ENCODE peak calls at places on chromosomes 7 and 10, in four cellular contexts. M, F, J and B are unnamed samples.

GRCh38 chr7:74584160-74584954 is 73.2 kb upstream of the GTF2I start:
- DNase-seq in M (no peak), F (no peak), J (no peak), B (no peak)

GRCh38 chr10:11387044-11387443 is 224.4 kb downstream of the USP6NL start:
- DNase-seq in M (no peak), F (no peak), J (no peak), B (no peak)

GRCh38 chr10:126867567-126868365 is 37.5 kb upstream of the DOCK1 start:
- DNase-seq in M (no peak), F (no peak), J (peak; percentile 27), B (no peak)

GRCh38 chr7:7099584-7100014 is 82.7 kb upstream of the C1GALT1 start:
- DNase-seq in M (no peak), F (peak; percentile 56), J (peak; percentile 98), B (no peak)

GRCh38 chr7:149766215-149766614 is 7.2 kb downstream of the ZNF467 start:
- DNase-seq in M (no peak), F (no peak), J (no peak), B (no peak)

GRCh38 chr10:106830466-106830865 is 334.0 kb downstream of the SORCS1 start:
- DNase-seq in M (no peak), F (no peak), J (peak; percentile 44), B (no peak)

GRCh38 chr10:58637372-58637771 is 124.7 kb downstream of the BICC1 start:
- DNase-seq in M (no peak), F (no peak), J (no peak), B (no peak)

GRCh38 chr10:71025535-71025934 is 137.2 kb upstream of the PCBD1 start:
- DNase-seq in M (no peak), F (no peak), J (no peak), B (no peak)

GRCh38 chr7:147240468-147240867 is 1123.9 kb downstream of the CNTNAP2 start:
- DNase-seq in M (no peak), F (no peak), J (no peak), B (no peak)

GRCh38 chr10:3911713-3912442 is 126.9 kb upstream of the KLF6 start:
- DNase-seq in M (no peak), F (no peak), J (no peak), B (no peak)

GRCh38 chr7:121006731-121007315 is 18.3 kb downstream of the CPED1 start:
- DNase-seq in M (no peak), F (no peak), J (no peak), B (no peak)

GRCh38 chr7:102044984-102045673 is 227.7 kb downstream of the CUX1 start:
- DNase-seq in M (peak; percentile 65), F (peak; percentile 65), J (no peak), B (peak; percentile 47)

GRCh38 chr7:151849008-151849878 is 27.7 kb downstream of the PRKAG2 start:
- DNase-seq in M (no peak), F (no peak), J (no peak), B (no peak)

GRCh38 chr10:81026597-81026996 is 488.9 kb downstream of the SH2D4B start:
- DNase-seq in M (no peak), F (no peak), J (peak; percentile 57), B (no peak)

GRCh38 chr10:120983721-120984120 is 132.6 kb downstream of the WDR11 start:
- DNase-seq in M (no peak), F (no peak), J (no peak), B (no peak)

GRCh38 chr10:132836832-132837540 is 51.0 kb upstream of the NKX6-2 start:
- DNase-seq in M (no peak), F (peak; percentile 36), J (no peak), B (no peak)

GRCh38 chr10:112057072-112057471 is 126.5 kb downstream of the GPAM start:
- DNase-seq in M (no peak), F (no peak), J (no peak), B (no peak)

GRCh38 chr10:3848005-3848767 is 63.2 kb upstream of the KLF6 start:
- DNase-seq in M (no peak), F (no peak), J (no peak), B (no peak)

GRCh38 chr7:147803625-147804024 is 786.9 kb upstream of the C7orf33 start:
- DNase-seq in M (peak; percentile 33), F (peak; percentile 94), J (no peak), B (no peak)

GRCh38 chr7:12315049-12315448 is 88.6 kb downstream of the VWDE start:
- DNase-seq in M (peak; percentile 78), F (peak; percentile 57), J (no peak), B (peak; percentile 56)

GRCh38 chr10:103896225-103896624 is 21.8 kb downstream of the STN1 start:
- DNase-seq in M (no peak), F (no peak), J (no peak), B (no peak)

GRCh38 chr10:103645141-103646054 is 151.9 kb downstream of the NEURL1 start:
- DNase-seq in M (no peak), F (no peak), J (peak; percentile 77), B (no peak)

GRCh38 chr7:41097501-41097900 is 605.4 kb downstream of the INHBA start:
- DNase-seq in M (no peak), F (no peak), J (peak; percentile 70), B (no peak)

GRCh38 chr7:69861233-69861632 is 263.0 kb downstream of the AUTS2 start:
- DNase-seq in M (peak; percentile 6), F (no peak), J (no peak), B (no peak)